ENCODE peak calls at places on chromosome 7, in six cellular contexts. One of them, this sample, is unnamed. For H3K4me1, the result is how much of the 10 kb centered on the place peaks cover.

GRCh38 chr7:97003262-97004236 is 1.8 kb upstream of the DLX6 start:
- DNase-seq in astrocyte: no peak
- DNase-seq in heart left ventricle: no peak
- DNase-seq in HepG2: no peak
- DNase-seq in transverse colon: no peak
- DNase-seq in lower lobe of right lung: no peak
- DNase-seq in this sample: no peak

GRCh38 chr7:14720792-14721191 is 181.8 kb downstream of the DGKB start:
- DNase-seq in astrocyte: no peak
- DNase-seq in heart left ventricle: no peak
- DNase-seq in HepG2: no peak
- DNase-seq in transverse colon: no peak
- DNase-seq in lower lobe of right lung: no peak
- DNase-seq in this sample: no peak

GRCh38 chr7:119996634-119997033 is 276.3 kb upstream of the KCND2 start:
- DNase-seq in astrocyte: no peak
- DNase-seq in heart left ventricle: no peak
- DNase-seq in HepG2: no peak
- DNase-seq in transverse colon: no peak
- DNase-seq in lower lobe of right lung: no peak
- DNase-seq in this sample: no peak

GRCh38 chr7:2042650-2043049 is 190.1 kb downstream of the MAD1L1 start:
- DNase-seq in astrocyte: no peak
- DNase-seq in heart left ventricle: peak
- DNase-seq in HepG2: no peak
- DNase-seq in transverse colon: peak
- DNase-seq in lower lobe of right lung: peak
- DNase-seq in this sample: no peak

GRCh38 chr7:157542669-157543021 is 205.8 kb downstream of the DNAJB6 start:
- DNase-seq in astrocyte: no peak
- DNase-seq in heart left ventricle: no peak
- DNase-seq in HepG2: no peak
- DNase-seq in transverse colon: no peak
- DNase-seq in lower lobe of right lung: peak
- DNase-seq in this sample: no peak

GRCh38 chr7:36526720-36527548 is 137.3 kb downstream of the ANLN start:
- DNase-seq in astrocyte: peak
- DNase-seq in heart left ventricle: no peak
- DNase-seq in HepG2: no peak
- DNase-seq in transverse colon: no peak
- DNase-seq in lower lobe of right lung: no peak
- DNase-seq in this sample: peak

GRCh38 chr7:98400538-98401427 is at the start of gene BAIAP2L1:
- DNase-seq in astrocyte: peak
- DNase-seq in heart left ventricle: peak
- DNase-seq in HepG2: peak
- DNase-seq in transverse colon: peak
- DNase-seq in lower lobe of right lung: peak
- DNase-seq in this sample: peak

GRCh38 chr7:133674079-133674478 is 421.2 kb downstream of the EXOC4 start:
- DNase-seq in astrocyte: no peak
- DNase-seq in heart left ventricle: no peak
- DNase-seq in HepG2: no peak
- DNase-seq in transverse colon: no peak
- DNase-seq in lower lobe of right lung: no peak
- DNase-seq in this sample: no peak

GRCh38 chr7:55280031-55280454 is 85.1 kb upstream of the LANCL2 start:
- DNase-seq in astrocyte: peak
- DNase-seq in heart left ventricle: no peak
- DNase-seq in HepG2: peak
- DNase-seq in transverse colon: peak
- DNase-seq in lower lobe of right lung: no peak
- DNase-seq in this sample: peak

GRCh38 chr7:101900103-101900502 is 82.7 kb downstream of the CUX1 start:
- DNase-seq in astrocyte: no peak
- DNase-seq in heart left ventricle: peak
- DNase-seq in HepG2: no peak
- DNase-seq in transverse colon: no peak
- DNase-seq in lower lobe of right lung: peak
- DNase-seq in this sample: peak

GRCh38 chr7:101898019-101898575 is 80.7 kb downstream of the CUX1 start:
- DNase-seq in astrocyte: no peak
- DNase-seq in heart left ventricle: no peak
- DNase-seq in HepG2: no peak
- DNase-seq in transverse colon: no peak
- DNase-seq in lower lobe of right lung: peak
- DNase-seq in this sample: no peak

GRCh38 chr7:101901661-101902491 is 84.5 kb downstream of the CUX1 start:
- DNase-seq in astrocyte: peak
- DNase-seq in heart left ventricle: no peak
- DNase-seq in HepG2: no peak
- DNase-seq in transverse colon: no peak
- DNase-seq in lower lobe of right lung: no peak
- DNase-seq in this sample: no peak

GRCh38 chr7:101902680-101903504 is 85.5 kb downstream of the CUX1 start:
- DNase-seq in astrocyte: no peak
- DNase-seq in heart left ventricle: no peak
- DNase-seq in HepG2: no peak
- DNase-seq in transverse colon: no peak
- DNase-seq in lower lobe of right lung: no peak
- DNase-seq in this sample: no peak

DNA sequence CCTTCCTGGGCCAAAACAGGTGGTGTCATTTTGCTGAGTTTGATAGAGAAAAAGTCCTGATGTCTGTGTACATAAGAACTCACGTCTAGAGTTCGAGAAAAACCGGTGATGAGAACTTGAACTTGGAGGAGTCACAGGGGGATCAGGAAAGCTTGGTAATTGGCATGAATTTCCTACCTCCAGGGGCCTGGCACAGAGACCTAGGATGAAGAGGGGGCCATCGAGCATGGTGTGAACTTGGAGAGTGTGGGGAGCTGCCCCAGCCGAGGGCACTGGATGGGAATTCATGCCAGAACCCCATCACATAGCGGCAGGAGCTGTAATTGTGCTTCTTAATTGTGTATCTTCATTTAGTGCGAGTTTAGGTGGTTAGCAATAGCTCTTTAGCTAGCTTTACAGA is 82.2 kb downstream of the CUX1 start:
- DNase-seq in astrocyte: no peak
- DNase-seq in heart left ventricle: no peak
- DNase-seq in HepG2: no peak
- DNase-seq in transverse colon: no peak
- DNase-seq in lower lobe of right lung: peak
- DNase-seq in this sample: no peak
- H3K4me1 ChIP-seq in astrocyte: under half
- H3K4me1 ChIP-seq in heart left ventricle: under half
- H3K4me1 ChIP-seq in HepG2: under half
- H3K4me1 ChIP-seq in transverse colon: under half
- H3K4me1 ChIP-seq in lower lobe of right lung: under half
- H3K4me1 ChIP-seq in this sample: under half

DNA sequence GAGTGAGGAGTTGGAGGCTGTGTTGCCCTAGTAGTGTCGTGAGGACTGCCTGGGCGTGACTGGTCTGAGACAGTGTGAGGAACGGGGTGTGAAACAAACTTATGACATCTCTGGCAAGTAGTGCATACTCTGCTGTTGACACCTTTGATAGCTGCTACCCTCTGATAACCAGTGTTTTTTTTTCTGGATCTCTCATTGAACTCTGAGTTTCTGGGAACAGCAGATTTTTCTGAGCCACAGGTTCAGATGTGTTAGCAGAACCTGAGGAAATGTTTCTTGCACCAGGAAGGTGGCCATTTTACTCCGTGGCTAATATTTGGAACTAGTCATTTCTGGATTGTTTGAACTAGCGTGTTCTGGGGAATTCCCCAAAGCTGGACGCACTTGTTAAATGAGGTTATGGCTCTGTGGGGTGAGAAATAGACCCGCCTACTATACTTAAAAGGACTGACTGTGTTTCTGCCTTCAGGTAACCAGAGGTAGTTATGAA is 52.9 kb downstream of the AUTS2 start:
- DNase-seq in astrocyte: no peak
- DNase-seq in heart left ventricle: no peak
- DNase-seq in HepG2: no peak
- DNase-seq in transverse colon: no peak
- DNase-seq in lower lobe of right lung: no peak
- DNase-seq in this sample: no peak
- TF ChIP-seq CTCF in astrocyte: no peak
- TF ChIP-seq CTCF in heart left ventricle: no peak
- TF ChIP-seq CTCF in HepG2: no peak
- TF ChIP-seq CTCF in transverse colon: no peak
- TF ChIP-seq CTCF in lower lobe of right lung: no peak
- TF ChIP-seq CTCF in this sample: no peak

DNA sequence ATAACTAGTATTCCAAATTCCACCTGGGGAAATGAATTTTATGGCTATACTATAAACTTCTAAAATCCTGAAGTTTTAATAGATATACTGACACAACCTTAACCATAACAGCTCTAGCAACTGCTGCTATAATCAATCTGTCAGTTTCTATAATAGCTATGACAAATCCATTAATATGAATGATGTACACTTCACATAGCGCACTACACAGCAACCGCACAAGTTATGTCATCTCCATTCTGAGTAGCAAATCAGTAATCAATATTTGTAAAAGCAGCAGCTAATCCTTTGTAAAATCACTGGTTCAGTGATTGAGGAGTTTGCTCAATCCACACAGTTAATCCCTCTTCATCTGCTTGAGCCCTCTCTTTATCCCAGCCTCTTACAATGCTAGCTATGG is 105.3 kb downstream of the SKAP2 start:
- DNase-seq in astrocyte: no peak
- DNase-seq in heart left ventricle: no peak
- DNase-seq in HepG2: no peak
- DNase-seq in transverse colon: no peak
- DNase-seq in lower lobe of right lung: no peak
- DNase-seq in this sample: no peak
- H3K4me1 ChIP-seq in astrocyte: under half
- H3K4me1 ChIP-seq in heart left ventricle: under half
- H3K4me1 ChIP-seq in HepG2: under half
- H3K4me1 ChIP-seq in transverse colon: under half
- H3K4me1 ChIP-seq in lower lobe of right lung: under half
- H3K4me1 ChIP-seq in this sample: under half

DNA sequence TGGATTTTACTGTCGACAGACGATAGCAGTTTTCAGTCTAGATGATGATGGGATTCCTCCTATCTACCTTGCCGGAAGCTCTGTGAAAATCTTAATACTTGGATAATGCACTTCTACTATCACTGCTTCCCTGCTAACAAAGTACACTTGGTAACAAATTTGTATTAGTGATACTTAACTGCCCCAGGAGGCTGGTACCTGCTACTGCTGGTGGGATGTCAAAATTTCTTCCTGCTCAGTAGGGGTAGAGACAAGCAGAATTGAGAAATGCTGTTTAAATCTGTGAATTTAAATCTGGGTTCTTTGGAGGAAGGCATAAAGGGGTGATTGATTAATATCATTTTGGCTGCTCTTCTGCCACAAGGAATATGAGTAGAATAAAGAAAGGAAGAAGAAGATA is 99.8 kb upstream of the STRIP2 start:
- DNase-seq in astrocyte: no peak
- DNase-seq in heart left ventricle: no peak
- DNase-seq in HepG2: no peak
- DNase-seq in transverse colon: no peak
- DNase-seq in lower lobe of right lung: no peak
- DNase-seq in this sample: no peak
- TF ChIP-seq CTCF in astrocyte: no peak
- TF ChIP-seq CTCF in heart left ventricle: no peak
- TF ChIP-seq CTCF in HepG2: no peak
- TF ChIP-seq CTCF in transverse colon: no peak
- TF ChIP-seq CTCF in lower lobe of right lung: no peak
- TF ChIP-seq CTCF in this sample: no peak

GRCh38 chr7:151437866-151438516 is 1.9 kb downstream of the CRYGN start:
- DNase-seq in astrocyte: no peak
- DNase-seq in heart left ventricle: no peak
- DNase-seq in HepG2: no peak
- DNase-seq in transverse colon: no peak
- DNase-seq in lower lobe of right lung: no peak
- DNase-seq in this sample: no peak

GRCh38 chr7:151435971-151436370 is 4.0 kb downstream of the CRYGN start:
- DNase-seq in astrocyte: no peak
- DNase-seq in heart left ventricle: no peak
- DNase-seq in HepG2: no peak
- DNase-seq in transverse colon: no peak
- DNase-seq in lower lobe of right lung: no peak
- DNase-seq in this sample: no peak

GRCh38 chr7:151436446-151437162 is 3.3 kb downstream of the CRYGN start:
- DNase-seq in astrocyte: no peak
- DNase-seq in heart left ventricle: no peak
- DNase-seq in HepG2: no peak
- DNase-seq in transverse colon: no peak
- DNase-seq in lower lobe of right lung: no peak
- DNase-seq in this sample: no peak

GRCh38 chr7:151435103-151435916 is 4.6 kb downstream of the CRYGN start:
- DNase-seq in astrocyte: no peak
- DNase-seq in heart left ventricle: no peak
- DNase-seq in HepG2: no peak
- DNase-seq in transverse colon: no peak
- DNase-seq in lower lobe of right lung: no peak
- DNase-seq in this sample: no peak

GRCh38 chr7:151437163-151437553 is 2.8 kb downstream of the CRYGN start:
- DNase-seq in astrocyte: no peak
- DNase-seq in heart left ventricle: no peak
- DNase-seq in HepG2: no peak
- DNase-seq in transverse colon: no peak
- DNase-seq in lower lobe of right lung: no peak
- DNase-seq in this sample: no peak
- H3K4me1 ChIP-seq in astrocyte: under half
- H3K4me1 ChIP-seq in heart left ventricle: under half
- H3K4me1 ChIP-seq in HepG2: under half
- H3K4me1 ChIP-seq in transverse colon: under half
- H3K4me1 ChIP-seq in lower lobe of right lung: under half
- H3K4me1 ChIP-seq in this sample: under half

GRCh38 chr7:30692882-30693281 is 10.6 kb upstream of the CRHR2 start:
- DNase-seq in astrocyte: no peak
- DNase-seq in heart left ventricle: no peak
- DNase-seq in HepG2: no peak
- DNase-seq in transverse colon: no peak
- DNase-seq in lower lobe of right lung: no peak
- DNase-seq in this sample: no peak
- TF ChIP-seq CTCF in astrocyte: no peak
- TF ChIP-seq CTCF in heart left ventricle: no peak
- TF ChIP-seq CTCF in HepG2: no peak
- TF ChIP-seq CTCF in transverse colon: no peak
- TF ChIP-seq CTCF in lower lobe of right lung: no peak
- TF ChIP-seq CTCF in this sample: no peak

GRCh38 chr7:66929935-66930334 is 8.9 kb downstream of the TMEM248 start:
- DNase-seq in astrocyte: no peak
- DNase-seq in heart left ventricle: no peak
- DNase-seq in HepG2: no peak
- DNase-seq in transverse colon: no peak
- DNase-seq in lower lobe of right lung: no peak
- DNase-seq in this sample: no peak
- H3K4me1 ChIP-seq in astrocyte: under half
- H3K4me1 ChIP-seq in heart left ventricle: under half
- H3K4me1 ChIP-seq in HepG2: under half
- H3K4me1 ChIP-seq in transverse colon: under half
- H3K4me1 ChIP-seq in lower lobe of right lung: under half
- H3K4me1 ChIP-seq in this sample: under half

This sample was measured in mammary epithelial cell.